ENCODE peak calls at places on chromosomes 2 and 18, in four cellular contexts. One of them, this sample, is unnamed.

GRCh38 chr2:230685165-230685560 is 27.5 kb upstream of the CAB39 start:
- DNase-seq in GM12891: no peak
- DNase-seq in K562: no peak
- DNase-seq in GM12878: no peak
- DNase-seq in this sample: no peak

GRCh38 chr2:19942199-19942598 is 40.4 kb upstream of the TTC32 start:
- DNase-seq in GM12891: no peak
- DNase-seq in K562: no peak
- DNase-seq in GM12878: no peak
- DNase-seq in this sample: no peak

GRCh38 chr18:49494660-49495059 is 7.6 kb upstream of the C18orf32 start:
- DNase-seq in GM12891: no peak
- DNase-seq in K562: no peak
- DNase-seq in GM12878: no peak
- DNase-seq in this sample: no peak

GRCh38 chr2:157751462-157752058 is 122.9 kb upstream of the ACVR1C start:
- DNase-seq in GM12891: no peak
- DNase-seq in K562: peak
- DNase-seq in GM12878: peak
- DNase-seq in this sample: no peak

GRCh38 chr2:136495636-136496035 is 269.7 kb upstream of the THSD7B start:
- DNase-seq in GM12891: no peak
- DNase-seq in K562: no peak
- DNase-seq in GM12878: peak
- DNase-seq in this sample: peak

GRCh38 chr2:175396696-175397095 is 215.2 kb upstream of the ATP5MC3 start:
- DNase-seq in GM12891: no peak
- DNase-seq in K562: no peak
- DNase-seq in GM12878: no peak
- DNase-seq in this sample: no peak

GRCh38 chr2:135142323-135142722 is 90.2 kb downstream of the RAB3GAP1 start:
- DNase-seq in GM12891: no peak
- DNase-seq in K562: no peak
- DNase-seq in GM12878: no peak
- DNase-seq in this sample: no peak

GRCh38 chr2:217994776-217995274 is 8.0 kb downstream of the TNS1 start:
- DNase-seq in GM12891: no peak
- DNase-seq in K562: no peak
- DNase-seq in GM12878: no peak
- DNase-seq in this sample: no peak

GRCh38 chr2:156400704-156401678 is 35.2 kb upstream of the GPD2 start:
- DNase-seq in GM12891: peak
- DNase-seq in K562: peak
- DNase-seq in GM12878: peak
- DNase-seq in this sample: peak

GRCh38 chr18:77250926-77251729 is 1.5 kb downstream of the GALR1 start:
- DNase-seq in GM12891: peak
- DNase-seq in K562: no peak
- DNase-seq in GM12878: no peak
- DNase-seq in this sample: no peak

GRCh38 chr18:77251730-77252050 is 2.0 kb downstream of the GALR1 start:
- DNase-seq in GM12891: no peak
- DNase-seq in K562: no peak
- DNase-seq in GM12878: no peak
- DNase-seq in this sample: no peak

GRCh38 chr18:77248873-77249582 is 620 bp upstream of the GALR1 start:
- DNase-seq in GM12891: no peak
- DNase-seq in K562: no peak
- DNase-seq in GM12878: no peak
- DNase-seq in this sample: no peak

GRCh38 chr18:77250501-77250925 is 865 bp downstream of the GALR1 start:
- DNase-seq in GM12891: no peak
- DNase-seq in K562: no peak
- DNase-seq in GM12878: no peak
- DNase-seq in this sample: no peak

GRCh38 chr18:77249583-77250500 is at the start of gene GALR1:
- DNase-seq in GM12891: peak
- DNase-seq in K562: no peak
- DNase-seq in GM12878: no peak
- DNase-seq in this sample: no peak
- TF ChIP-seq SPI1 in GM12891: no peak
- TF ChIP-seq SPI1 in K562: no peak
- TF ChIP-seq SPI1 in GM12878: no peak
- TF ChIP-seq SPI1 in this sample: no peak

GRCh38 chr2:51597086-51597485 is 565.2 kb upstream of the NRXN1 start:
- DNase-seq in GM12891: no peak
- DNase-seq in K562: no peak
- DNase-seq in GM12878: no peak
- DNase-seq in this sample: no peak
- TF ChIP-seq SPI1 in GM12891: no peak
- TF ChIP-seq SPI1 in K562: no peak
- TF ChIP-seq SPI1 in GM12878: no peak
- TF ChIP-seq SPI1 in this sample: no peak

DNA sequence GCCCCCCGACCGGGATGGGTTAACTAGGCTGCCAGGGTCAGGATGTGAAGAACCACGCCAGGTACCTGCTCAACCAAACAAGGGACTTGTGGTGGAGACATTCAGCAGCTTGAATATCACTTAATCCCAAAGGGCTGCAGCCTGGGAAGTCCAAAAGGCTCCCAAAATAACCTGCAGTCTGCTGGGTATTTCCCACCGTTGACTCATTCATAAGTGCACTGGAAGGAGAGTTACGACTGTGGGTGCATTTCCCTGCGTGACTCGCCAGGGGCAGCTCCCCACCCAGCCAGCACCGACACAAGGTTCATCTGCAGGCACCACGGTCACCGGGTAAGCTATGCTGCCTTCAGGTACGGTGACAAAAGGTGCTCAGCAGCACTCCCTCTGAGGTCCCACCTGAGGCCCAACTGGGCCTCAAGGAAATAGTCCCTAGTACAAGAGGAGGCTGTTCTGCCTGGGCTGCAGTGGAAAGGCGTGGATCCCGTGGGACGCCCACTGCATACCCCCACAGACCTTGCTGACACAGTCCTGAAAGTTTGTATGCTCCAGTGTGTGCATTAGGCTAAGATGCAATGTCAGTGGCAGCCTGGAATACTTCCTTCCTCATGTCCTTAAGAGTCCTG is 86.5 kb downstream of the UXS1 start:
- DNase-seq in GM12891: no peak
- DNase-seq in K562: no peak
- DNase-seq in GM12878: no peak
- DNase-seq in this sample: no peak
- TF ChIP-seq SPI1 in GM12891: no peak
- TF ChIP-seq SPI1 in K562: no peak
- TF ChIP-seq SPI1 in GM12878: no peak
- TF ChIP-seq SPI1 in this sample: no peak

GRCh38 chr2:150907466-150907865 is 354.2 kb downstream of the RBM43 start:
- DNase-seq in GM12891: no peak
- DNase-seq in K562: no peak
- DNase-seq in GM12878: no peak
- DNase-seq in this sample: no peak

GRCh38 chr2:150909090-150909489 is 352.6 kb downstream of the RBM43 start:
- DNase-seq in GM12891: no peak
- DNase-seq in K562: no peak
- DNase-seq in GM12878: no peak
- DNase-seq in this sample: no peak

GRCh38 chr2:150911766-150912280 is 349.8 kb downstream of the RBM43 start:
- DNase-seq in GM12891: no peak
- DNase-seq in K562: no peak
- DNase-seq in GM12878: no peak
- DNase-seq in this sample: peak

GRCh38 chr2:150909613-150910012 is 352.1 kb downstream of the RBM43 start:
- DNase-seq in GM12891: no peak
- DNase-seq in K562: no peak
- DNase-seq in GM12878: no peak
- DNase-seq in this sample: no peak
- TF ChIP-seq SPI1 in GM12891: no peak
- TF ChIP-seq SPI1 in K562: no peak
- TF ChIP-seq SPI1 in GM12878: no peak
- TF ChIP-seq SPI1 in this sample: no peak